ENCODE peak calls at places on chromosomes 13 and 19, in five cellular contexts. A is GM12878, M is K562, O is WTC11, P is H1. I is an unnamed sample.

GRCh38 chr19:3336680-3337523 is 29.5 kb upstream of the NFIC start:
- DNase-seq in O (no peak), M (no peak), A (no peak), P (no peak), I (peak)

GRCh38 chr13:102197193-102197592 is 204.7 kb downstream of the FGF14 start:
- DNase-seq in M (no peak), O (peak), A (no peak), P (no peak), I (peak)

GRCh38 chr13:31913459-31913858 is 118.1 kb upstream of the FRY start:
- DNase-seq in A (no peak), M (no peak), O (no peak), P (no peak), I (no peak)

GRCh38 chr13:68984688-68985319 is 1122.8 kb upstream of the ATXN8OS start:
- DNase-seq in P (no peak), O (peak), M (peak), A (no peak), I (no peak)

GRCh38 chr19:18657590-18658365 is 20.9 kb downstream of the KLHL26 start:
- DNase-seq in P (no peak), A (no peak), O (no peak), M (peak), I (no peak)

GRCh38 chr13:108214511-108215383 is 589 bp downstream of the LIG4 start:
- DNase-seq in M (no peak), P (no peak), O (peak), A (no peak), I (no peak)

GRCh38 chr19:43463381-43464088 is 1.9 kb downstream of the LYPD3 start:
- DNase-seq in M (peak), O (peak), P (peak), A (peak), I (peak)

GRCh38 chr19:46016426-46017094 is 6.3 kb downstream of the PGLYRP1 start:
- DNase-seq in P (peak), M (peak), A (peak), O (peak), I (peak)

GRCh38 chr13:30355839-30356238 is 48.5 kb upstream of the KATNAL1 start:
- DNase-seq in M (no peak), O (no peak), P (no peak), A (no peak), I (no peak)

GRCh38 chr13:29730253-29730652 is 120.2 kb downstream of the UBL3 start:
- DNase-seq in P (no peak), O (no peak), M (no peak), A (no peak), I (no peak)

GRCh38 chr13:79522583-79522982 is 41.6 kb downstream of the NDFIP2 start:
- DNase-seq in P (no peak), O (no peak), M (no peak), A (peak), I (no peak)

GRCh38 chr13:80473695-80474094 is 132.8 kb upstream of the SPRY2 start:
- DNase-seq in M (no peak), P (no peak), A (no peak), O (no peak), I (peak)

GRCh38 chr13:27440408-27440807 is 10.0 kb downstream of the MTIF3 start:
- DNase-seq in A (no peak), P (no peak), O (no peak), M (no peak), I (no peak)

GRCh38 chr19:33064778-33065550 is at the start of gene RHPN2:
- DNase-seq in M (peak), O (peak), A (no peak), P (peak), I (peak)

GRCh38 chr13:75812751-75813181 is 176.6 kb downstream of the LMO7 start:
- DNase-seq in O (no peak), A (no peak), P (no peak), M (no peak), I (no peak)

GRCh38 chr13:107244241-107244640 is 676.3 kb upstream of the ARGLU1 start:
- DNase-seq in A (no peak), P (no peak), M (no peak), O (no peak), I (no peak)

GRCh38 chr19:48400018-48400742 is 6.7 kb downstream of the GRIN2D start:
- DNase-seq in O (peak), P (peak), M (peak), A (no peak), I (peak)

GRCh38 chr19:36916991-36917390 is 859 bp downstream of the ZNF568 start:
- DNase-seq in O (no peak), P (no peak), M (no peak), A (no peak), I (no peak)

GRCh38 chr19:19274716-19275115 is 1.6 kb upstream of the TM6SF2 start:
- DNase-seq in M (no peak), A (no peak), O (no peak), P (no peak), I (no peak)

GRCh38 chr13:51584731-51585191 is 499 bp downstream of the WDFY2 start:
- DNase-seq in P (peak), O (peak), A (no peak), M (peak), I (peak)

GRCh38 chr19:8352134-8352827 is 9.2 kb upstream of the KANK3 start:
- DNase-seq in O (no peak), P (no peak), M (no peak), A (no peak), I (no peak)

GRCh38 chr19:4246767-4247593 is at the start of gene YJU2:
- DNase-seq in P (peak), A (peak), M (peak), O (peak), I (peak)

GRCh38 chr19:38433268-38433733 is at the start of gene RYR1:
- DNase-seq in O (peak), A (no peak), M (peak), P (peak), I (no peak)

GRCh38 chr19:14405758-14406644 is 13.1 kb downstream of the DDX39A start:
- DNase-seq in O (peak), P (peak), M (peak), A (peak), I (peak)

GRCh38 chr19:41957161-41957837 is 1.8 kb downstream of the RABAC1 start:
- DNase-seq in M (no peak), P (no peak), A (no peak), O (no peak), I (no peak)

GRCh38 chr13:50094615-50095293 is 79.5 kb downstream of the KCNRG start:
- DNase-seq in P (no peak), M (no peak), O (no peak), A (no peak), I (no peak)

GRCh38 chr13:44309771-44310767 is 63.6 kb upstream of the SERP2 start:
- DNase-seq in P (no peak), M (no peak), A (no peak), O (no peak), I (no peak)

GRCh38 chr13:34899888-34900287 is 42.2 kb upstream of the NBEA start:
- DNase-seq in M (no peak), O (no peak), A (no peak), P (no peak), I (no peak)

GRCh38 chr13:49667773-49668172 is 23.5 kb downstream of the EBPL start:
- DNase-seq in M (no peak), P (no peak), O (no peak), A (no peak), I (no peak)

GRCh38 chr13:33793726-33794125 is 24.2 kb upstream of the RFC3 start:
- DNase-seq in A (no peak), P (no peak), O (no peak), M (no peak), I (no peak)

GRCh38 chr13:31191748-31192147 is 8.0 kb upstream of the B3GLCT start:
- DNase-seq in O (no peak), P (no peak), M (no peak), A (no peak), I (peak)

GRCh38 chr13:77338961-77339401 is 12.1 kb upstream of the MYCBP2 start:
- DNase-seq in M (no peak), A (no peak), O (no peak), P (no peak), I (no peak)

GRCh38 chr13:77874406-77874805 is 44.2 kb downstream of the EDNRB start:
- DNase-seq in M (no peak), O (no peak), P (no peak), A (no peak), I (no peak)

GRCh38 chr13:50244355-50244912 is 229.2 kb downstream of the KCNRG start:
- DNase-seq in M (no peak), O (no peak), P (no peak), A (no peak), I (peak)

GRCh38 chr13:98401936-98402335 is 175.0 kb downstream of the STK24 start:
- DNase-seq in M (no peak), P (no peak), A (no peak), O (no peak), I (no peak)

GRCh38 chr13:103395140-103395539 is 328.9 kb upstream of the SLC10A2 start:
- DNase-seq in A (no peak), P (no peak), O (no peak), M (no peak), I (no peak)

GRCh38 chr13:71643466-71643865 is 223.5 kb downstream of the DACH1 start:
- DNase-seq in P (no peak), M (no peak), O (no peak), A (no peak), I (no peak)

GRCh38 chr13:71638728-71639127 is 228.3 kb downstream of the DACH1 start:
- DNase-seq in M (no peak), A (no peak), O (no peak), P (no peak), I (no peak)

GRCh38 chr13:71645467-71645866 is 221.5 kb downstream of the DACH1 start:
- DNase-seq in P (no peak), M (no peak), A (no peak), O (no peak), I (no peak)

DNA sequence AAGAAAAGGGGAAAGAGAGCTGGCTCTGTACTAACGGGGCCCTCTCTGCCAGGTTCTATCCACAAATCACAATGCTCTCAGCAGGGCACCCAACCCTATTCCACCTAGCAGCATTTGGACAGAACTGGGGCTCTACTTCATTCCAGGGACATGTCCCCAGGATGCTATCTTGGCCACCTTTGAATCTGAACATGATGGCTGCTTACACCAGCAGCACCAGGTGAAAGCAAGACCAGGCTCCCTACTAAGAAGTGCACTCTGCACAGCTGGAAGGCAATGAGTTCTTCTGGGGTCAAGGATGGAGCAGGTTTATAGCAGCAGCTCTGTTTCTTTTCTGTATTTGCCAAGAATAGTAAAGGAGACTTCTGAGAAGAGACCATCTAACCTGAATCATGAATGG is 222.4 kb downstream of the DACH1 start:
- DNase-seq in O (no peak), P (no peak), A (no peak), M (no peak), I (no peak)
- TF ChIP-seq ATF2 in O (no peak), P (no peak), A (no peak), M (no peak), I (no peak)

GRCh38 chr19:1266818-1267440 is 2.2 kb upstream of the CIRBP start:
- DNase-seq in M (no peak), P (peak), O (peak), A (no peak), I (no peak)
- TF ChIP-seq ATF2 in M (no peak), P (no peak), O (no peak), A (no peak), I (no peak)

GRCh38 chr13:91247768-91248167 is 99.7 kb upstream of the MIR17HG start:
- DNase-seq in A (no peak), P (no peak), O (no peak), M (no peak), I (no peak)
- TF ChIP-seq ATF2 in A (no peak), P (no peak), O (no peak), M (no peak), I (no peak)

GRCh38 chr19:28554321-28555091 is 658.4 kb downstream of the UQCRFS1 start:
- DNase-seq in A (no peak), P (no peak), O (no peak), M (no peak), I (no peak)
- TF ChIP-seq ATF2 in A (no peak), P (no peak), O (no peak), M (no peak), I (no peak)

DNA sequence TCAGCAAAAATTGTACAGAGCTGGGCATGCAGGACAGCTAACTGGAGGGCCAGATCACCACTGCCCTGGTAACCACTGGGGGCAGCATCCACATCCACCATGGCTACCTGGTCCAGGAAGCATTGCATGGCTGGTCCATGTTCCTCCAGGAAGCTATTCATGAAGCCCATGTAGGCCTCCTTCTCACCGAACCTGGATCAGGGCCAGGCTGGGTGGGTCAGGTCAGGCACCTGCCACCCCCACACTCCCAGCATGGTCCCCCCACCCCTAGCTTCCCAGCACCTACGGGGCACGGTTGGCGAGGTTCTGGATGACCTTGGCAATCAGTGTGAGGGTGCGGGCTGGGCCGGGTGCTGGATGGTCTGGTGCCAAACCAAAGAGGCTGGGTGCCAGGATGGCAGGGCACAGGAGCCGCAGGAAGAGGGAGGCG is 4.6 kb upstream of the WIZ start:
- DNase-seq in M (no peak), A (no peak), P (no peak), O (no peak), I (no peak)
- TF ChIP-seq ATF2 in M (no peak), A (no peak), P (no peak), O (no peak), I (no peak)

GRCh38 chr13:22662771-22663170 is 518.0 kb upstream of the SGCG start:
- DNase-seq in M (no peak), O (no peak), P (no peak), A (no peak), I (no peak)
- TF ChIP-seq ATF2 in M (no peak), O (no peak), P (no peak), A (no peak), I (no peak)

GRCh38 chr19:56332695-56333094 is 18.1 kb upstream of the ZSCAN5A start:
- DNase-seq in O (no peak), P (no peak), M (no peak), A (no peak), I (no peak)

DNA sequence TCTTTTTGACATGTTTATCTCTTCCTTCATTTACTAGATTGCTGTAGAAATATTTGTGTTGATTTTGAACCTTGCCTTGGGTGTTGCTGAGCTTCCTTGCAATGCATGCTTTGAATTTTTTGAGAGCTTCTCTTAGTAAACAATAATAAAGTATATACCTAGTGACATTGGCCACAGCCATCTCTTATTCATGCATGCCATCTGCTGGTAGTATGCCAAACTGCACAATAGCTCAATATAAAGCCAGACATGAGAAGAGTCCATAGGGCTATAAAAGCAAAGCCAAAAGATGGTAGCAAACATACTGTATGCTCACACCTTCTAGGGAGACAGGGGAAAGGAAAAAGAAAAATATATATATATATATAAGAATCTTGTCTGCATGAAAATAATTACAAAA is 18.9 kb upstream of the ZSCAN5A start:
- DNase-seq in A (no peak), O (peak), P (peak), M (peak), I (peak)
- TF ChIP-seq ATF2 in A (no peak), O (no peak), P (no peak), M (no peak), I (no peak)

I was measured in HepG2.